ENCODE peak calls at places on chromosomes 11 and 22, in five cellular contexts. H is HepG2, E is K562, O is WTC11, W is GM12878. J is an unnamed sample.
A peak's percentile ranks its signal among the peaks of the same experiment; 100 is the strongest.

GRCh38 chr22:46574993-46575914 is 37.8 kb upstream of the CELSR1 start:
- DNase-seq in W (no peak), H (peak; percentile 84), E (no peak), O (peak; percentile 37), J (no peak)

GRCh38 chr22:37157516-37158289 is 8.0 kb upstream of the IL2RB start:
- DNase-seq in E (no peak), W (no peak), H (no peak), O (no peak), J (no peak)

GRCh38 chr11:113553235-113553634 is 78.0 kb upstream of the DRD2 start:
- DNase-seq in W (no peak), O (peak; percentile 35), H (no peak), E (no peak), J (no peak)

GRCh38 chr11:86594746-86595145 is 77.7 kb downstream of the ME3 start:
- DNase-seq in O (no peak), E (no peak), H (no peak), W (no peak), J (no peak)

GRCh38 chr22:19505735-19506126 is 18.5 kb downstream of the CLDN5 start:
- DNase-seq in O (no peak), H (no peak), W (no peak), E (no peak), J (no peak)

GRCh38 chr11:35750981-35751663 is 88.5 kb downstream of the TRIM44 start:
- DNase-seq in E (no peak), W (no peak), O (no peak), H (no peak), J (no peak)

GRCh38 chr11:41950470-41951143 is 491.2 kb upstream of the LRRC4C start:
- DNase-seq in H (no peak), E (no peak), W (no peak), O (no peak), J (no peak)

GRCh38 chr11:64268687-64269379 is 15.6 kb downstream of the BAD start:
- DNase-seq in H (peak; percentile 33), E (peak; percentile 45), W (no peak), O (peak; percentile 49), J (no peak)

GRCh38 chr11:57474017-57474750 is 13.9 kb downstream of the RTN4RL2 start:
- DNase-seq in E (peak; percentile 42), H (no peak), W (peak; percentile 53), O (no peak), J (no peak)

GRCh38 chr22:39494471-39495120 is 7.5 kb upstream of the MIEF1 start:
- DNase-seq in H (no peak), W (no peak), O (no peak), E (no peak), J (no peak)

GRCh38 chr11:45089251-45089650 is 57.2 kb upstream of the PRDM11 start:
- DNase-seq in E (no peak), H (no peak), W (no peak), O (no peak), J (no peak)

GRCh38 chr22:31906569-31906968 is 37.8 kb upstream of the YWHAH start:
- DNase-seq in E (no peak), W (no peak), O (no peak), H (no peak), J (no peak)

GRCh38 chr11:4610258-4610935 is 2.4 kb upstream of the TRIM68 start:
- DNase-seq in W (no peak), H (no peak), E (no peak), O (no peak), J (no peak)

GRCh38 chr22:33923660-33924246 is 3.5 kb upstream of the LARGE1 start:
- DNase-seq in W (no peak), O (peak; percentile 75), E (peak; percentile 28), H (peak; percentile 67), J (no peak)

GRCh38 chr11:94175545-94175944 is 46.9 kb downstream of the PANX1 start:
- DNase-seq in W (no peak), O (no peak), H (no peak), E (no peak), J (no peak)

GRCh38 chr11:125072210-125072960 is 9.3 kb downstream of the SLC37A2 start:
- DNase-seq in W (peak; percentile 91), E (no peak), H (peak; percentile 45), O (no peak), J (no peak)

GRCh38 chr11:3126207-3126865 is 38.8 kb downstream of the OSBPL5 start:
- DNase-seq in W (no peak), H (no peak), E (no peak), O (peak; percentile 8), J (no peak)

GRCh38 chr11:29271616-29272015 is 745.2 kb downstream of the KCNA4 start:
- DNase-seq in H (no peak), W (no peak), E (no peak), O (no peak), J (no peak)

GRCh38 chr22:48318173-48318572 is 1509.5 kb downstream of the BRD1 start:
- DNase-seq in E (no peak), W (no peak), O (peak; percentile 0), H (no peak), J (no peak)

GRCh38 chr22:17559188-17559587 is 4.1 kb upstream of the SLC25A18 start:
- DNase-seq in H (no peak), O (no peak), E (no peak), W (no peak), J (no peak)

GRCh38 chr22:48957987-48958321 is 869.7 kb downstream of the BRD1 start:
- DNase-seq in O (no peak), H (no peak), W (no peak), E (no peak), J (no peak)

GRCh38 chr11:131351848-131352247 is 18.6 kb upstream of the NTM start:
- DNase-seq in W (no peak), H (no peak), E (no peak), O (no peak), J (no peak)

GRCh38 chr11:10490032-10490397 is 35.0 kb downstream of the AMPD3 start:
- DNase-seq in E (no peak), O (no peak), H (no peak), W (no peak), J (no peak)

GRCh38 chr22:29914165-29914564 is 31.2 kb downstream of the MTMR3 start:
- DNase-seq in E (no peak), O (no peak), H (no peak), W (no peak), J (no peak)

GRCh38 chr11:115784796-115785521 is 280.7 kb upstream of the CADM1 start:
- DNase-seq in H (no peak), W (no peak), E (no peak), O (no peak), J (no peak)

GRCh38 chr22:27811778-27812177 is 10.2 kb upstream of the MN1 start:
- DNase-seq in E (no peak), W (no peak), O (no peak), H (no peak), J (no peak)

GRCh38 chr11:111452817-111453607 is 59.2 kb downstream of the BTG4 start:
- DNase-seq in W (no peak), H (no peak), E (no peak), O (no peak), J (no peak)

GRCh38 chr11:61384271-61385242 is 7.8 kb upstream of the TMEM216 start:
- DNase-seq in W (no peak), O (peak; percentile 23), E (peak; percentile 66), H (peak; percentile 39), J (peak; percentile 53)

DNA sequence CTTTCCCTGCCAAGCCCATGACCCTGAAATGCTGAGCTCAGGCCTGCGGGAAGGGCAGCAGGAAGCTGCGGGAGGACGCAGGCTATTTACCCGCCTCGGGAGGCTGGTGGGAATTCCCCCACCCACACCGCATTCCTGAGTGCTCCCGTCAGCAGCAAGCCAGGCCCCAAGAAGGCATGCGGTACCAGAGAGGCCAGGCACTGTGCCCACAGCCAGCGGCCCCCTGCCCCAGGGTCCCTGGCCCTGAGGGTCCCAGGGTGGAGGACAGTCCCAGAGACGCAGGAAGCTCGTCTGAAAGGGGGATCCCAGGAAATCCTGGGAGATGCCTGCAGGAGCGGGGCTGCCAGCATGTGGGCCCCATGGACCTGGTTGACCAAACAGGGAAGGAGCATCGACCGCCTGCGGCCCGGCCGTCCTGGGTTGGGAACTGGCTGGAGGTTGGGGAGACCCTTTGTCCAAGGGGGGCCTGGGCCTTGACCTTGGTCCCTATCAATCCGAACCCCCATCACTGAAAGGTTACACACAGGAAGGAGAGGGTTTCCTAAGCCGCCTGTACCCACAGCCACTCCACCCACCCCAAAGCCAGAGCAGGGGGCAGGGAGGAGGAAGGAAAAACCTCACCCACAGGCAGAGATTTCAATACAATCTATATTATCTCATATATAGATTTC is 17.0 kb downstream of the MAFF start:
- DNase-seq in O (peak; percentile 73), W (no peak), H (peak; percentile 76), E (no peak), J (peak; percentile 76)
- TF ChIP-seq ATF2 in O (no peak), W (no peak), H (peak; percentile 88), E (no peak), J (peak; percentile 18)

GRCh38 chr11:27812341-27812740 is 112.1 kb upstream of the BDNF start:
- DNase-seq in W (no peak), H (no peak), O (no peak), E (no peak), J (no peak)
- TF ChIP-seq ATF2 in W (no peak), H (no peak), O (no peak), E (no peak), J (no peak)

GRCh38 chr11:24389575-24389974 is 107.3 kb upstream of the LUZP2 start:
- DNase-seq in H (no peak), O (no peak), W (no peak), E (no peak), J (no peak)

GRCh38 chr11:24386551-24387404 is 110.1 kb upstream of the LUZP2 start:
- DNase-seq in E (no peak), O (no peak), H (peak; percentile 12), W (no peak), J (peak; percentile 10)

GRCh38 chr11:24391165-24391564 is 105.7 kb upstream of the LUZP2 start:
- DNase-seq in O (no peak), H (no peak), E (no peak), W (no peak), J (no peak)
- TF ChIP-seq ATF2 in O (no peak), H (no peak), E (no peak), W (no peak), J (no peak)

GRCh38 chr11:120326845-120327281 is 1.8 kb downstream of the TLCD5 start:
- DNase-seq in W (no peak), E (no peak), O (no peak), H (no peak), J (no peak)
- TF ChIP-seq ATF2 in W (no peak), E (no peak), O (no peak), H (no peak), J (no peak)

DNA sequence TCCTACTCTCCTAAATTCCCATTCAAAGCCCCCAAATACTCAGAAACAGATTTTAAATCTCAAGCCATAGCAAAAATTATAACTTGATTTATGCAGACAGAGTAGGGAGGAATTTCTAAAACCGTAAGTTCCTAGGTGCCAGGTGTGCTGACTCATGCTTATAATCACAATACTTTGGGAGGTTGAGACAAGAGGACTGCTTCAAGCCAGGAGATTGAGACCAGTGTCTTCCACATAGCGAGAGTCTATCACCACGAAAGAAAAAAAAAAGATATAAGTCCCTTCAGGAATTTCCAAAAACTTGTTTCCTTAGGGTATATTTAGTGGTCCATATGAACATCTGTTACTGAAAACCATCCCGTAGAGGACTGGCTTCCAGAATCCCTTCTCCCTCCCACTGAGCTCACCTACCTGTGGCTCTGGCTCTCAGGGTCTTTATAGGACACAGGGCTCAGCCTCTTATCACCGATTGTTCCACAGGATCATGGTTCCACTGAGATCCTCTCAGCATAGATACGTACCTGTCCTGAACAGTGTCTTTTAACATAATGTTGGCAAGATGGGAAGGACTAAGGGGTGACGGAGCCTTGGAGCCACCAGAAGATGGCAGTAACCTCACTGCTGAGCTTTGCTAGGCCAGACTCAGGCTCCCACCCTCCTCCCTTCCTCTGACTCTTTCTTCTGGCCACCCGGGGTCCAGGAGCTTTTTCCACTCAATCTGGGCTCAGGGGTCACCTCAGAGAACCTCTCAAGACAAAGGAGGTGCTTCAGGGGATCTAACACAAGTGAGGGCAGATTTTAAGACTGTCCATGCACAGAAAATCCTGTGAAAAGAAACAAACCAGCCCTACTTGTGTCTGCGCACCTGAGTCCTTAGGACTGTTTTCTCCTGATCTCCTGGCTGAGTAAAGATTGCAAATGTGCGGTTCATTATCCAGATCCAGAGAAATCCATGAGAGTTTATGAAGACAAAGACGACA is 117.5 kb upstream of the TOP3B start:
- DNase-seq in O (peak; percentile 41), H (no peak), W (no peak), E (peak; percentile 92), J (no peak)
- TF ChIP-seq ATF2 in O (no peak), H (no peak), W (no peak), E (no peak), J (no peak)

J was measured in H1.